ENCODE peak calls at places on chromosomes 2 and 18, in seven cellular contexts. One of them, this sample, is unnamed.
A peak's percentile ranks its signal among the peaks of the same experiment; 100 is the strongest.

GRCh38 chr2:185939858-185940257 is 201.3 kb downstream of the FSIP2 start:
- DNase-seq in transverse colon: no peak
- DNase-seq in lower lobe of right lung: no peak
- DNase-seq in right atrium auricular region: no peak
- DNase-seq in heart right ventricle: no peak
- DNase-seq in RWPE2: no peak
- DNase-seq in neuronal stem cell: no peak
- DNase-seq in this sample: no peak

GRCh38 chr2:207571370-207571769 is 41.6 kb downstream of the CREB1 start:
- DNase-seq in right atrium auricular region: no peak
- DNase-seq in RWPE2: no peak
- DNase-seq in neuronal stem cell: no peak
- DNase-seq in heart right ventricle: no peak
- DNase-seq in transverse colon: no peak
- DNase-seq in lower lobe of right lung: no peak
- DNase-seq in this sample: no peak

GRCh38 chr2:28347596-28347995 is 45.1 kb upstream of the FOSL2 start:
- DNase-seq in transverse colon: no peak
- DNase-seq in heart right ventricle: no peak
- DNase-seq in lower lobe of right lung: peak; percentile 32
- DNase-seq in RWPE2: no peak
- DNase-seq in neuronal stem cell: no peak
- DNase-seq in right atrium auricular region: no peak
- DNase-seq in this sample: no peak

GRCh38 chr2:104850322-104851184 is 3.4 kb upstream of the POU3F3 start:
- DNase-seq in transverse colon: no peak
- DNase-seq in right atrium auricular region: no peak
- DNase-seq in RWPE2: no peak
- DNase-seq in lower lobe of right lung: no peak
- DNase-seq in heart right ventricle: no peak
- DNase-seq in neuronal stem cell: no peak
- DNase-seq in this sample: no peak

GRCh38 chr2:40244251-40245010 is 207.5 kb downstream of the SLC8A1 start:
- DNase-seq in transverse colon: peak; percentile 55
- DNase-seq in right atrium auricular region: peak; percentile 66
- DNase-seq in heart right ventricle: peak; percentile 27
- DNase-seq in lower lobe of right lung: peak; percentile 48
- DNase-seq in RWPE2: no peak
- DNase-seq in neuronal stem cell: peak; percentile 51
- DNase-seq in this sample: no peak

GRCh38 chr2:138209009-138209408 is 244.7 kb downstream of the HNMT start:
- DNase-seq in lower lobe of right lung: no peak
- DNase-seq in right atrium auricular region: no peak
- DNase-seq in heart right ventricle: no peak
- DNase-seq in transverse colon: no peak
- DNase-seq in neuronal stem cell: no peak
- DNase-seq in RWPE2: no peak
- DNase-seq in this sample: no peak

GRCh38 chr2:74278176-74278575 is 65.0 kb downstream of the SLC4A5 start:
- DNase-seq in lower lobe of right lung: no peak
- DNase-seq in heart right ventricle: no peak
- DNase-seq in RWPE2: no peak
- DNase-seq in right atrium auricular region: no peak
- DNase-seq in neuronal stem cell: no peak
- DNase-seq in transverse colon: peak; percentile 32
- DNase-seq in this sample: no peak

GRCh38 chr2:26691881-26692813 is at the start of gene KCNK3:
- DNase-seq in RWPE2: no peak
- DNase-seq in right atrium auricular region: no peak
- DNase-seq in heart right ventricle: peak; percentile 66
- DNase-seq in transverse colon: peak; percentile 43
- DNase-seq in neuronal stem cell: peak; percentile 73
- DNase-seq in lower lobe of right lung: peak; percentile 68
- DNase-seq in this sample: no peak

GRCh38 chr2:576292-576691 is 100.9 kb downstream of the TMEM18 start:
- DNase-seq in neuronal stem cell: no peak
- DNase-seq in lower lobe of right lung: no peak
- DNase-seq in heart right ventricle: no peak
- DNase-seq in transverse colon: no peak
- DNase-seq in RWPE2: no peak
- DNase-seq in right atrium auricular region: no peak
- DNase-seq in this sample: no peak

GRCh38 chr2:68357608-68358337 is 7.3 kb upstream of the PLEK start:
- DNase-seq in neuronal stem cell: peak; percentile 20
- DNase-seq in RWPE2: no peak
- DNase-seq in lower lobe of right lung: no peak
- DNase-seq in transverse colon: peak; percentile 33
- DNase-seq in heart right ventricle: peak; percentile 18
- DNase-seq in right atrium auricular region: no peak
- DNase-seq in this sample: no peak

GRCh38 chr2:218886461-218886947 is 5.9 kb downstream of the WNT10A start:
- DNase-seq in RWPE2: no peak
- DNase-seq in lower lobe of right lung: no peak
- DNase-seq in neuronal stem cell: no peak
- DNase-seq in right atrium auricular region: no peak
- DNase-seq in transverse colon: peak; percentile 74
- DNase-seq in heart right ventricle: no peak
- DNase-seq in this sample: no peak

GRCh38 chr2:238914648-238915015 is 66.7 kb downstream of the TWIST2 start:
- DNase-seq in lower lobe of right lung: no peak
- DNase-seq in heart right ventricle: no peak
- DNase-seq in transverse colon: no peak
- DNase-seq in right atrium auricular region: no peak
- DNase-seq in RWPE2: peak; percentile 73
- DNase-seq in neuronal stem cell: no peak
- DNase-seq in this sample: no peak

GRCh38 chr2:8985561-8986326 is 17.7 kb downstream of the MBOAT2 start:
- DNase-seq in RWPE2: no peak
- DNase-seq in neuronal stem cell: no peak
- DNase-seq in transverse colon: no peak
- DNase-seq in heart right ventricle: no peak
- DNase-seq in right atrium auricular region: no peak
- DNase-seq in lower lobe of right lung: no peak
- DNase-seq in this sample: no peak

GRCh38 chr2:70248810-70249438 is 496 bp upstream of the TIA1 start:
- DNase-seq in lower lobe of right lung: no peak
- DNase-seq in RWPE2: peak; percentile 66
- DNase-seq in neuronal stem cell: peak; percentile 89
- DNase-seq in transverse colon: peak; percentile 91
- DNase-seq in heart right ventricle: no peak
- DNase-seq in right atrium auricular region: peak; percentile 97
- DNase-seq in this sample: peak; percentile 93

GRCh38 chr18:5515007-5515744 is 28.6 kb downstream of the EPB41L3 start:
- DNase-seq in right atrium auricular region: no peak
- DNase-seq in RWPE2: no peak
- DNase-seq in heart right ventricle: no peak
- DNase-seq in transverse colon: no peak
- DNase-seq in lower lobe of right lung: no peak
- DNase-seq in neuronal stem cell: no peak
- DNase-seq in this sample: no peak

GRCh38 chr2:13858626-13859025 is 773.9 kb upstream of the LRATD1 start:
- DNase-seq in heart right ventricle: no peak
- DNase-seq in RWPE2: no peak
- DNase-seq in neuronal stem cell: no peak
- DNase-seq in transverse colon: no peak
- DNase-seq in lower lobe of right lung: no peak
- DNase-seq in right atrium auricular region: no peak
- DNase-seq in this sample: no peak

GRCh38 chr2:66748939-66749338 is 314.0 kb downstream of the MEIS1 start:
- DNase-seq in lower lobe of right lung: no peak
- DNase-seq in right atrium auricular region: no peak
- DNase-seq in heart right ventricle: no peak
- DNase-seq in RWPE2: no peak
- DNase-seq in neuronal stem cell: no peak
- DNase-seq in transverse colon: no peak
- DNase-seq in this sample: no peak

GRCh38 chr2:68292108-68292710 is 27.5 kb downstream of the CNRIP1 start:
- DNase-seq in RWPE2: no peak
- DNase-seq in right atrium auricular region: no peak
- DNase-seq in lower lobe of right lung: no peak
- DNase-seq in neuronal stem cell: no peak
- DNase-seq in transverse colon: no peak
- DNase-seq in heart right ventricle: no peak
- DNase-seq in this sample: no peak

GRCh38 chr2:219142329-219142728 is 18.3 kb downstream of the NHEJ1 start:
- DNase-seq in neuronal stem cell: no peak
- DNase-seq in right atrium auricular region: no peak
- DNase-seq in lower lobe of right lung: no peak
- DNase-seq in transverse colon: no peak
- DNase-seq in heart right ventricle: no peak
- DNase-seq in RWPE2: no peak
- DNase-seq in this sample: no peak

GRCh38 chr2:9278439-9278838 is 71.8 kb downstream of the ASAP2 start:
- DNase-seq in RWPE2: no peak
- DNase-seq in right atrium auricular region: no peak
- DNase-seq in transverse colon: no peak
- DNase-seq in heart right ventricle: no peak
- DNase-seq in lower lobe of right lung: no peak
- DNase-seq in neuronal stem cell: no peak
- DNase-seq in this sample: no peak

GRCh38 chr2:174124171-174124570 is 124.2 kb downstream of the OLA1 start:
- DNase-seq in transverse colon: no peak
- DNase-seq in RWPE2: no peak
- DNase-seq in neuronal stem cell: peak; percentile 86
- DNase-seq in lower lobe of right lung: no peak
- DNase-seq in right atrium auricular region: no peak
- DNase-seq in heart right ventricle: no peak
- DNase-seq in this sample: no peak

GRCh38 chr2:37026050-37026449 is 58.1 kb downstream of the HEATR5B start:
- DNase-seq in right atrium auricular region: no peak
- DNase-seq in transverse colon: no peak
- DNase-seq in neuronal stem cell: no peak
- DNase-seq in lower lobe of right lung: no peak
- DNase-seq in RWPE2: no peak
- DNase-seq in heart right ventricle: no peak
- DNase-seq in this sample: no peak

GRCh38 chr2:226758886-226759660 is 40.5 kb downstream of the IRS1 start:
- DNase-seq in RWPE2: no peak
- DNase-seq in heart right ventricle: no peak
- DNase-seq in neuronal stem cell: no peak
- DNase-seq in transverse colon: no peak
- DNase-seq in right atrium auricular region: no peak
- DNase-seq in lower lobe of right lung: no peak
- DNase-seq in this sample: no peak
- H3K4me1 ChIP-seq in RWPE2: peaks cover 94% of the 10 kb centered on the region
- H3K4me1 ChIP-seq in heart right ventricle: peaks cover 54% of the 10 kb centered on the region
- H3K4me1 ChIP-seq in neuronal stem cell: no peaks in the 10 kb centered on the region
- H3K4me1 ChIP-seq in transverse colon: peaks cover 9% of the 10 kb centered on the region
- H3K4me1 ChIP-seq in right atrium auricular region: no peaks in the 10 kb centered on the region
- H3K4me1 ChIP-seq in lower lobe of right lung: peaks cover 16% of the 10 kb centered on the region
- H3K4me1 ChIP-seq in this sample: peaks cover 36% of the 10 kb centered on the region

DNA sequence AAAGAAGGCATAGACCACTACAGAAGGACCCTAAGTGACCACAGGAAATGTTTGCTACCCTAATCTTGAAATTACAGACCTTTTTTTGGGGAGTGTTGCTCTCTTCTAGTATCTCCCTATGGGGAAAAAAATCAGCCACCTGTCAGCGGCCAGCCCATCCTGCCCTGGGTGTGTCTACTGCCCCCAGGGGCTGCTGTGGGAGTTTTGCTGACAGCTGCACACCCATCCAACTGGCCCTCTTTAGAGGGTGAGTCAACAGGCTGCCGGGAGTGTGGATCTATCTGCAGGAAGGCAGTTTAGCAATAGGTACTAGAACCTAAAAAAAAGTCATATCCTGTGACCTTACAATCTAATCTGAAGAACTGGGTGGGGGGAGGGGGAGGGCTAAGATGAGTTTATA is 796 bp upstream of the DYSF start:
- DNase-seq in neuronal stem cell: no peak
- DNase-seq in right atrium auricular region: no peak
- DNase-seq in transverse colon: no peak
- DNase-seq in heart right ventricle: no peak
- DNase-seq in lower lobe of right lung: no peak
- DNase-seq in RWPE2: peak; percentile 87
- DNase-seq in this sample: no peak
- H3K4me1 ChIP-seq in neuronal stem cell: peaks cover 22% of the 10 kb centered on the region
- H3K4me1 ChIP-seq in right atrium auricular region: no peaks in the 10 kb centered on the region
- H3K4me1 ChIP-seq in transverse colon: peaks cover 19% of the 10 kb centered on the region
- H3K4me1 ChIP-seq in heart right ventricle: peaks cover 81% of the 10 kb centered on the region
- H3K4me1 ChIP-seq in lower lobe of right lung: peaks cover 22% of the 10 kb centered on the region
- H3K4me1 ChIP-seq in RWPE2: peaks cover 6% of the 10 kb centered on the region
- H3K4me1 ChIP-seq in this sample: peaks cover 24% of the 10 kb centered on the region

GRCh38 chr2:65361623-65362022 is 70.8 kb downstream of the SPRED2 start:
- DNase-seq in RWPE2: no peak
- DNase-seq in heart right ventricle: no peak
- DNase-seq in lower lobe of right lung: no peak
- DNase-seq in neuronal stem cell: no peak
- DNase-seq in transverse colon: no peak
- DNase-seq in right atrium auricular region: no peak
- DNase-seq in this sample: no peak
- H3K4me1 ChIP-seq in RWPE2: peaks cover 58% of the 10 kb centered on the region
- H3K4me1 ChIP-seq in heart right ventricle: peaks cover 80% of the 10 kb centered on the region
- H3K4me1 ChIP-seq in lower lobe of right lung: peaks cover 44% of the 10 kb centered on the region
- H3K4me1 ChIP-seq in neuronal stem cell: peaks cover 42% of the 10 kb centered on the region
- H3K4me1 ChIP-seq in transverse colon: peaks cover 31% of the 10 kb centered on the region
- H3K4me1 ChIP-seq in right atrium auricular region: no peaks in the 10 kb centered on the region
- H3K4me1 ChIP-seq in this sample: peaks cover 32% of the 10 kb centered on the region

GRCh38 chr18:63180971-63181376 is 138.6 kb downstream of the BCL2 start:
- DNase-seq in lower lobe of right lung: no peak
- DNase-seq in right atrium auricular region: no peak
- DNase-seq in transverse colon: no peak
- DNase-seq in heart right ventricle: no peak
- DNase-seq in RWPE2: no peak
- DNase-seq in neuronal stem cell: no peak
- DNase-seq in this sample: no peak
- H3K4me1 ChIP-seq in lower lobe of right lung: peaks cover 7% of the 10 kb centered on the region
- H3K4me1 ChIP-seq in right atrium auricular region: no peaks in the 10 kb centered on the region
- H3K4me1 ChIP-seq in transverse colon: peaks cover 72% of the 10 kb centered on the region
- H3K4me1 ChIP-seq in heart right ventricle: peaks cover 20% of the 10 kb centered on the region
- H3K4me1 ChIP-seq in RWPE2: no peaks in the 10 kb centered on the region
- H3K4me1 ChIP-seq in neuronal stem cell: peaks cover 16% of the 10 kb centered on the region
- H3K4me1 ChIP-seq in this sample: peaks cover 38% of the 10 kb centered on the region

This sample was measured in suprapubic skin.